ENCODE peak calls at places on chromosome X, in four cellular contexts. B is thyroid gland, H is T-helper 2 cell, O is NCI-H1092. R is an unnamed sample.

GRCh38 chrX:101550825-101551767 is 749 bp downstream of the ARMCX1 start:
- DNase-seq in O (no peak), H (no peak), B (peak), R (no peak)

GRCh38 chrX:42237956-42238355 is 314.6 kb upstream of the CASK start:
- DNase-seq in B (no peak), H (no peak), O (no peak), R (no peak)

GRCh38 chrX:17616936-17617335 is 120.4 kb upstream of the SCML1 start:
- DNase-seq in B (no peak), O (peak), H (no peak), R (no peak)

GRCh38 chrX:63354484-63354883 is 3.4 kb upstream of the SPIN4 start:
- DNase-seq in O (no peak), H (no peak), B (no peak), R (no peak)

GRCh38 chrX:32877592-32877991 is 333.8 kb downstream of the DMD start:
- DNase-seq in B (no peak), H (no peak), O (no peak), R (no peak)

GRCh38 chrX:78769356-78769755 is 21.8 kb downstream of the LPAR4 start:
- DNase-seq in H (no peak), O (no peak), B (no peak), R (no peak)

GRCh38 chrX:148633509-148633908 is 133.1 kb downstream of the AFF2 start:
- DNase-seq in B (no peak), O (no peak), H (no peak), R (no peak)

GRCh38 chrX:16807976-16808542 is 21.8 kb downstream of the TXLNG start:
- DNase-seq in B (no peak), H (no peak), O (no peak), R (no peak)

GRCh38 chrX:39519213-39519544 is 578.6 kb downstream of the BCOR start:
- DNase-seq in H (no peak), B (peak), O (peak), R (no peak)

GRCh38 chrX:20063716-20064351 is 52.9 kb downstream of the MAP7D2 start:
- DNase-seq in H (no peak), B (no peak), O (no peak), R (no peak)